ENCODE peak calls at places on chromosomes 11 and 22, in seven cellular contexts. L, N, H, J, O, E and I are unnamed samples.

GRCh38 chr22:41722496-41722895 is 23.2 kb downstream of the MEI1 start:
- DNase-seq in L (no peak), N (no peak), H (no peak), J (no peak), O (no peak), E (no peak), I (no peak)

GRCh38 chr11:78901831-78902230 is 327.2 kb upstream of the NARS2 start:
- DNase-seq in L (no peak), N (no peak), H (no peak), J (no peak), O (no peak), E (no peak), I (no peak)

GRCh38 chr11:8227156-8228152 is 36.2 kb downstream of the LMO1 start:
- DNase-seq in L (no peak), N (no peak), H (no peak), J (no peak), O (no peak), E (no peak), I (no peak)

GRCh38 chr11:64545605-64546004 is 45.4 kb upstream of the SLC22A12 start:
- DNase-seq in L (no peak), N (no peak), H (peak; percentile 72), J (no peak), O (no peak), E (no peak), I (no peak)

GRCh38 chr11:133926466-133927246 is 30.1 kb downstream of the IGSF9B start:
- DNase-seq in L (no peak), N (no peak), H (no peak), J (no peak), O (no peak), E (no peak), I (no peak)

GRCh38 chr11:95850137-95850536 is 59.8 kb downstream of the CEP57 start:
- DNase-seq in L (no peak), N (no peak), H (no peak), J (no peak), O (no peak), E (no peak), I (no peak)

GRCh38 chr11:61532136-61533038 is 23.8 kb downstream of the LRRC10B start:
- DNase-seq in L (no peak), N (peak; percentile 29), H (peak; percentile 14), J (peak; percentile 62), O (peak; percentile 49), E (peak; percentile 47), I (peak; percentile 33)

GRCh38 chr22:29609139-29609538 is 5.7 kb downstream of the NF2 start:
- DNase-seq in L (no peak), N (no peak), H (no peak), J (no peak), O (no peak), E (peak; percentile 31), I (no peak)

GRCh38 chr11:125199915-125200314 is 35.4 kb downstream of the PKNOX2 start:
- DNase-seq in L (no peak), N (no peak), H (no peak), J (no peak), O (no peak), E (no peak), I (no peak)

GRCh38 chr11:126631399-126631798 is 275.9 kb downstream of the ST3GAL4 start:
- DNase-seq in L (no peak), N (no peak), H (no peak), J (no peak), O (no peak), E (no peak), I (no peak)

GRCh38 chr11:130162733-130163132 is 3.2 kb downstream of the ST14 start:
- DNase-seq in L (no peak), N (no peak), H (peak; percentile 90), J (no peak), O (no peak), E (peak; percentile 48), I (no peak)

GRCh38 chr11:2460540-2461252 is 15.9 kb downstream of the KCNQ1 start:
- DNase-seq in L (no peak), N (no peak), H (no peak), J (no peak), O (peak; percentile 24), E (no peak), I (no peak)

GRCh38 chr22:27139935-27140493 is 482.6 kb downstream of the MIAT start:
- DNase-seq in L (peak; percentile 33), N (no peak), H (peak; percentile 86), J (no peak), O (peak; percentile 44), E (peak; percentile 82), I (no peak)

GRCh38 chr11:7667460-7667859 is 5.8 kb downstream of the CYB5R2 start:
- DNase-seq in L (no peak), N (no peak), H (peak; percentile 29), J (no peak), O (no peak), E (no peak), I (no peak)

GRCh38 chr11:40274017-40274416 is 1185.4 kb downstream of the LRRC4C start:
- DNase-seq in L (no peak), N (no peak), H (peak; percentile 14), J (no peak), O (peak; percentile 40), E (no peak), I (no peak)

GRCh38 chr22:46007003-46007847 is 30.3 kb upstream of the WNT7B start:
- DNase-seq in L (peak; percentile 78), N (no peak), H (peak; percentile 72), J (peak; percentile 43), O (no peak), E (no peak), I (no peak)

GRCh38 chr11:10633261-10633660 is 60.3 kb downstream of the IRAG1 start:
- DNase-seq in L (no peak), N (no peak), H (no peak), J (no peak), O (peak; percentile 34), E (no peak), I (no peak)

GRCh38 chr11:126646701-126647209 is 291.3 kb downstream of the ST3GAL4 start:
- DNase-seq in L (no peak), N (no peak), H (no peak), J (no peak), O (no peak), E (no peak), I (no peak)

GRCh38 chr11:117199061-117199915 is at the start of gene TAGLN:
- DNase-seq in L (peak; percentile 94), N (no peak), H (peak; percentile 93), J (no peak), O (peak; percentile 83), E (peak; percentile 91), I (no peak)

GRCh38 chr11:131904756-131905155 is 534.3 kb downstream of the NTM start:
- DNase-seq in L (no peak), N (no peak), H (no peak), J (no peak), O (no peak), E (no peak), I (no peak)
- TF ChIP-seq CTCF in L (no peak), N (no peak), H (no peak), J (no peak), O (no peak), E (no peak), I (no peak)

GRCh38 chr11:15923169-15923568 is 433.2 kb downstream of the SOX6 start:
- DNase-seq in L (no peak), N (no peak), H (no peak), J (no peak), O (no peak), E (no peak), I (no peak)

GRCh38 chr11:15920856-15921629 is 435.3 kb downstream of the SOX6 start:
- DNase-seq in L (no peak), N (no peak), H (no peak), J (no peak), O (no peak), E (peak; percentile 76), I (no peak)

GRCh38 chr11:15913261-15913660 is 443.1 kb downstream of the SOX6 start:
- DNase-seq in L (no peak), N (no peak), H (no peak), J (no peak), O (no peak), E (no peak), I (no peak)

GRCh38 chr11:15918674-15919073 is 437.7 kb downstream of the SOX6 start:
- DNase-seq in L (no peak), N (no peak), H (no peak), J (no peak), O (no peak), E (no peak), I (no peak)

DNA sequence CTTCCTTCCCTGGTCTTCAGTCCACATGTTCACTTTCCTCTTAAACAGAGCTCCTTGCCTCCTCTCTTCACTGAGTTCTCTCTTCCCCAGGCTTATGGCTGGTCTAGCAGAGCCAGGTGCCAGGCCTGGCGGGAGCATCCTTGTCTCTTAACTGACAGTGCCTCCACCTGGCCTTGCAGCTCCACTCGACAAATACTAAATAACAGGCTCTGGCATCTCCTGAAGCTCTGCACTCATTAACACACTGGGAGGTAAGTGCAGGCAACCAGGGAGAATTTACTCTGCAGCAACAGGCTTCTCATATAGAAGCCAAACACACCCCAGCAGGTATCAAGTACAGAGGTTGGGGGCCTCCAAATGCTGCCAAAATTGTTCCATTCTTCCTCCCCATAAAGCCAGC is 438.1 kb downstream of the SOX6 start:
- DNase-seq in L (no peak), N (no peak), H (no peak), J (no peak), O (no peak), E (no peak), I (no peak)
- TF ChIP-seq CTCF in L (no peak), N (no peak), H (no peak), J (no peak), O (no peak), E (no peak), I (no peak)

DNA sequence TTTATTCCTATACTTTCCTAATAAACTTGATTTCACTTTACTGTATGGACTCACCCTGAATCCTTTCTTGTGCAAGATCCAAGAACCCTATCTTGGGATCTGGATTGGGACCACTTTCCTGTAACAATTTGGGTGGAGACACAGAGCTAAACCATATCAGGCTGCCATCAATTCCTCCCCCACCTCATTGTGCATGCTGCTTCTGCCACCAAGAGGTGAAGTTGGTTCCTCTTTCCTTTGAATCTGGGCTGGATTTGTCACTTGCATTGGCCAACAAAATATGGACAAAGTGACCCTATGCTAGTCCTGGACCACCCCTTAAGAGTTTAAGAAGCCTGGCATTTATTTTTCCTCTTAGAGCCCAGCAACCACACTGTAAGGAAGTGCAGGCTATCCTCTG is 39.4 kb upstream of the CEP295 start:
- DNase-seq in L (no peak), N (no peak), H (peak; percentile 3), J (no peak), O (no peak), E (no peak), I (no peak)
- TF ChIP-seq CTCF in L (no peak), N (no peak), H (peak; percentile 19), J (no peak), O (no peak), E (no peak), I (no peak)

DNA sequence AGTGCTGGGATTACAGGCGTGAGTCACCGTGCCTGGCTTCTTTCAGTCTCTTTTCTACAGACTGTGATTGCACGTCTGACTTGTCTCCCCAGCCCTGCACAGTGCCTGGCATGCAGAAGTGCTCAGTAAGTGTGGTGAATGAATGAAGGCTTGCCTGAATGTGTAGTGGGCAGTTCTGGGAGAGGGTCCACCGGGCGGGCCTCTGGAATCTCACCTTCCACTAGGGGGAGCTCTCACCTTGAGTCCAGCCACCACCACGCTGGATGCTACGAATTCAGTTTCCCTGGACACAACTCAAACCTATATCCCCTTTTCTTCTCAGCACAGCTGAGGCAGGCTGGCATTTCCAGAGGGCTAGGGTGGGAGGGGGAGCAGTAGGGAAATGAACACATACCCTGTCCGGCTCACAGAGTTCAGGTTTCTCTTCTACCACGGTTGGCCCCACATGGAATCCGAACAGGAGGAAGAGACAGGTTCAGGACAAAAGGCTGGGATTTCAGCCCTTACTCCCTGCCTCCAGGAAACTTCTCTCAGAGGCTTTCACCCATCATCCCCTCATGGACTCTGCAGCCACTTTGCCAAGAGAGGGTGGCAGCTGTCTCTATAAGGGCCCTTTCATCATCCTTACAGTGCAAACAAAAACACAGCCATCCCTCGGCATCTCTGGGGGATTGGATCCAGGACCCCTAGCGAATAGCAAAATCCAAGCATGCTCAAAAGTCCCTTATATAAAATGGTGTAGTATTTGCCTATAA is 86.8 kb downstream of the NECTIN1 start:
- DNase-seq in L (no peak), N (no peak), H (peak; percentile 23), J (peak; percentile 20), O (no peak), E (peak; percentile 31), I (no peak)
- TF ChIP-seq CTCF in L (no peak), N (peak; percentile 38), H (peak; percentile 55), J (peak; percentile 71), O (peak; percentile 46), E (peak; percentile 54), I (no peak)